ENCODE peak calls at places on chromosomes 12 and 14, in six cellular contexts. One of them, this sample, is unnamed.

GRCh38 chr14:57189070-57189469 is 79.6 kb downstream of the EXOC5 start:
- DNase-seq in GM12878: no peak
- DNase-seq in H1: no peak
- DNase-seq in HepG2: peak; percentile 3
- DNase-seq in K562: peak; percentile 15
- DNase-seq in SK-N-SH: peak; percentile 48
- DNase-seq in this sample: no peak

GRCh38 chr14:68685419-68686211 is 107.3 kb downstream of the ZFP36L1 start:
- DNase-seq in HepG2: peak; percentile 60
- DNase-seq in SK-N-SH: no peak
- DNase-seq in K562: peak; percentile 20
- DNase-seq in H1: no peak
- DNase-seq in GM12878: peak; percentile 89
- DNase-seq in this sample: no peak

GRCh38 chr12:24919346-24920001 is 29.4 kb downstream of the BCAT1 start:
- DNase-seq in GM12878: no peak
- DNase-seq in SK-N-SH: no peak
- DNase-seq in HepG2: no peak
- DNase-seq in H1: no peak
- DNase-seq in K562: no peak
- DNase-seq in this sample: no peak

GRCh38 chr12:44503329-44503728 is 372.8 kb downstream of the NELL2 start:
- DNase-seq in GM12878: no peak
- DNase-seq in HepG2: no peak
- DNase-seq in K562: no peak
- DNase-seq in H1: no peak
- DNase-seq in SK-N-SH: no peak
- DNase-seq in this sample: no peak

GRCh38 chr12:118307069-118307954 is 65.4 kb downstream of the TAOK3 start:
- DNase-seq in H1: no peak
- DNase-seq in SK-N-SH: no peak
- DNase-seq in HepG2: no peak
- DNase-seq in K562: no peak
- DNase-seq in GM12878: peak; percentile 69
- DNase-seq in this sample: peak; percentile 71

GRCh38 chr12:67271976-67272375 is 2.8 kb downstream of the CAND1 start:
- DNase-seq in SK-N-SH: no peak
- DNase-seq in GM12878: no peak
- DNase-seq in K562: no peak
- DNase-seq in HepG2: no peak
- DNase-seq in H1: no peak
- DNase-seq in this sample: no peak

GRCh38 chr14:79825046-79825521 is 386.2 kb downstream of the DIO2 start:
- DNase-seq in GM12878: no peak
- DNase-seq in SK-N-SH: no peak
- DNase-seq in K562: no peak
- DNase-seq in H1: no peak
- DNase-seq in HepG2: no peak
- DNase-seq in this sample: no peak

GRCh38 chr12:77031745-77032144 is 33.6 kb downstream of the E2F7 start:
- DNase-seq in H1: no peak
- DNase-seq in SK-N-SH: peak; percentile 12
- DNase-seq in HepG2: no peak
- DNase-seq in K562: no peak
- DNase-seq in GM12878: no peak
- DNase-seq in this sample: peak; percentile 7

GRCh38 chr12:15629108-15629507 is 160.1 kb downstream of the EPS8 start:
- DNase-seq in H1: no peak
- DNase-seq in HepG2: peak; percentile 99
- DNase-seq in K562: no peak
- DNase-seq in SK-N-SH: no peak
- DNase-seq in GM12878: peak; percentile 46
- DNase-seq in this sample: no peak

GRCh38 chr12:91902860-91903683 is 242.6 kb downstream of the BTG1 start:
- DNase-seq in HepG2: no peak
- DNase-seq in GM12878: no peak
- DNase-seq in SK-N-SH: no peak
- DNase-seq in H1: no peak
- DNase-seq in K562: no peak
- DNase-seq in this sample: no peak

GRCh38 chr12:97640826-97641225 is 178.2 kb downstream of the RMST start:
- DNase-seq in HepG2: no peak
- DNase-seq in H1: no peak
- DNase-seq in SK-N-SH: no peak
- DNase-seq in GM12878: no peak
- DNase-seq in K562: no peak
- DNase-seq in this sample: no peak

GRCh38 chr14:26008290-26008689 is 589.5 kb downstream of the NOVA1 start:
- DNase-seq in H1: peak; percentile 15
- DNase-seq in SK-N-SH: peak; percentile 0
- DNase-seq in GM12878: no peak
- DNase-seq in HepG2: no peak
- DNase-seq in K562: no peak
- DNase-seq in this sample: no peak

GRCh38 chr12:19382111-19382526 is 57.2 kb upstream of the AEBP2 start:
- DNase-seq in H1: peak; percentile 13
- DNase-seq in HepG2: peak; percentile 9
- DNase-seq in SK-N-SH: no peak
- DNase-seq in GM12878: peak; percentile 46
- DNase-seq in K562: no peak
- DNase-seq in this sample: no peak

GRCh38 chr12:64450057-64450640 is 1.8 kb upstream of the TBK1 start:
- DNase-seq in GM12878: no peak
- DNase-seq in H1: no peak
- DNase-seq in HepG2: no peak
- DNase-seq in K562: no peak
- DNase-seq in SK-N-SH: no peak
- DNase-seq in this sample: no peak

GRCh38 chr12:87928046-87928445 is 101.2 kb downstream of the C12orf50 start:
- DNase-seq in GM12878: no peak
- DNase-seq in H1: no peak
- DNase-seq in K562: no peak
- DNase-seq in HepG2: no peak
- DNase-seq in SK-N-SH: no peak
- DNase-seq in this sample: no peak

GRCh38 chr12:87924149-87924548 is 105.1 kb downstream of the C12orf50 start:
- DNase-seq in HepG2: no peak
- DNase-seq in SK-N-SH: no peak
- DNase-seq in K562: no peak
- DNase-seq in H1: no peak
- DNase-seq in GM12878: no peak
- DNase-seq in this sample: no peak

GRCh38 chr12:87923361-87923760 is 105.8 kb downstream of the C12orf50 start:
- DNase-seq in H1: no peak
- DNase-seq in GM12878: no peak
- DNase-seq in K562: no peak
- DNase-seq in SK-N-SH: no peak
- DNase-seq in HepG2: no peak
- DNase-seq in this sample: no peak

GRCh38 chr12:87922721-87923120 is 106.5 kb downstream of the C12orf50 start:
- DNase-seq in H1: no peak
- DNase-seq in K562: no peak
- DNase-seq in SK-N-SH: no peak
- DNase-seq in HepG2: no peak
- DNase-seq in GM12878: no peak
- DNase-seq in this sample: no peak
- TF ChIP-seq GABPA in H1: no peak
- TF ChIP-seq GABPA in K562: no peak
- TF ChIP-seq GABPA in SK-N-SH: no peak
- TF ChIP-seq GABPA in HepG2: no peak
- TF ChIP-seq GABPA in GM12878: no peak
- TF ChIP-seq GABPA in this sample: no peak

DNA sequence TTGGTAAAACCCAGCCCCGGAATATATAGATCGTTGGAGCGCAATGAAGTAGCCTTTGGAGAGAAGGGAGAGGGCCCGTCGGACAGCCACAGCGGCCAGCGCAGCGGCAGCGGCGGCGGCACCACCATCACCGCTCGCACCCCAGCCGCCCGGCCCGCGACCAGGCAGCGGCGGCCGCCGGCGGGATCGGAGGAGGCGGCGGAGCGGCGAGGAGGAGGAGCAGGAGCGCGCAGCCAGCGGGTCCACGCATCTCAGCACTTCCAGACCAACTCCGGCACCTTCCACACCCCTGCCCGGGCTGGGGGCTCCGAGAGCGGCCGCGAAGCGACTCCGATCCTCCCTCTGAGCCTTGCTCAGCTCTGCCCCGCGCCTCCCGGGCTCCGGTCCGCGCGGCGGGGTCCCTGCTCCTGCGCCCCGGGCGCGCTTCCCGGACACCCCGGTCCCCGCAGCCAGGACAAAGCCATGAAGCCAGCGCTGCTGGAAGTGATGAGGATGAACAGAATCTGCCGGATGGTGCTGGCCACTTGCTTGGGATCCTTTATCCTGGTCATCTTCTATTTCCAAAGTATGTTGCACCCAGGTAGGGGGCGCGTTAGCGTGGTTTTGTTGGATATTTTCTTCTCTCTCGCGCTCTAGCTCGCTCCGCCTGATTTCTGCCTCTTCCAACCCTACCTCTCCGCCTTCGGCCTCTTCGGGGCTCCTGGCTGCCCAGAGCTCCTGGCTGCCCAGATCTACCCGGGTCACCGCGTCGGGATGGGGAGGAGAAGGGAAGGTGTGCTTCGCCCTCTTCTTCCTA is 400 bp downstream of the CHST11 start:
- DNase-seq in H1: no peak
- DNase-seq in SK-N-SH: peak; percentile 81
- DNase-seq in GM12878: no peak
- DNase-seq in K562: peak; percentile 88
- DNase-seq in HepG2: no peak
- DNase-seq in this sample: peak; percentile 69
- TF ChIP-seq CTCF in H1: peak; percentile 40
- TF ChIP-seq CTCF in SK-N-SH: peak; percentile 62
- TF ChIP-seq CTCF in GM12878: peak; percentile 49
- TF ChIP-seq CTCF in K562: peak; percentile 69
- TF ChIP-seq CTCF in HepG2: no peak
- TF ChIP-seq CTCF in this sample: no peak

GRCh38 chr12:109052097-109052414 is 320 bp upstream of the USP30 start:
- DNase-seq in SK-N-SH: no peak
- DNase-seq in K562: no peak
- DNase-seq in GM12878: no peak
- DNase-seq in HepG2: no peak
- DNase-seq in H1: no peak
- DNase-seq in this sample: no peak

GRCh38 chr12:109054520-109054919 is 2.1 kb downstream of the USP30 start:
- DNase-seq in H1: no peak
- DNase-seq in GM12878: no peak
- DNase-seq in SK-N-SH: no peak
- DNase-seq in K562: no peak
- DNase-seq in HepG2: no peak
- DNase-seq in this sample: no peak

GRCh38 chr12:109056891-109057290 is 4.5 kb downstream of the USP30 start:
- DNase-seq in HepG2: no peak
- DNase-seq in H1: no peak
- DNase-seq in SK-N-SH: no peak
- DNase-seq in K562: no peak
- DNase-seq in GM12878: no peak
- DNase-seq in this sample: no peak

GRCh38 chr12:109053382-109054123 is 1.2 kb downstream of the USP30 start:
- DNase-seq in GM12878: peak; percentile 28
- DNase-seq in SK-N-SH: no peak
- DNase-seq in H1: no peak
- DNase-seq in K562: peak; percentile 34
- DNase-seq in HepG2: peak; percentile 49
- DNase-seq in this sample: no peak

DNA sequence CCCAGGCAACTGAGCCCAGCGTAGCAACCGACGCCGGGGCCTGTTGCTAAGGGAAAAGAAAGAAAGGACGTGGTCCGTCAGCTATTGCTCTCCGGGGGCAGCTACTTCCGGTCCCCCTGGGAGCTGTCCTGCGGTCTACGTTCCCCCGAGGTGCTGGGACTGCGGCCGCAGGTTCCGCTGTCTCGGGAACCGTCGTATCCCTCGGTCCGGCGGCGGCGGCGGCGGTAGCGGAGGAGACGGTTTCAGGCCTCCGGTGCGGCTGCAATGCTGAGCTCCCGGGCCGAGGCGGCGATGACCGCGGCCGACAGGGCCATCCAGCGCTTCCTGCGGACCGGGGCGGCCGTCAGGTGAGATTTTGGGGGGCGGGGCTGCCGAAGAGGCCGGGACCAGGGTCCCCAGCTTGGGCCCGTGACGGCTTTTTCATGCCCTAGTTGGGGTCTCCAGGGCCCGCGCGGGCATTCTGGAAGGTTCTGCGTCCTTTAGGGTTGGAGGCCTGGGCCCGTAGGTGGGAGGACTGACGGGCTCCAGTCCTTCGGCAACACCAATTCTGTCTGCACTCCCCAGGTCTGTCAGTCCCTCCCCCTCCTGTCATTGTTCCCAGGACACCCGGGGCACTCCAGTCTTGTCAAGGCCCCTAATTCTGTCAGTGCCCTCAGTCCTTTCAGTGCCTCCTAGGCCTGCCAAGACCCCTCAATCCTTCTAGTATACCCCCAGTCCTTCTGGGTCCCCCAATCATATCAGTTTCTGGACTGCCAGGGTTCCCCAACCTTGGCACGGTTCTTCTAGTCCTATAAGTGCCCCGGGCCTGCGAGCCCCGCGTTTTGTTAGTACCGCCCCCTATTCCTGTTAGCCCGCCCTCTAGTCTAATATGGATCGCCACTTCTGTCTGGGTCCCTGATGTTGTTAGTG is at the start of gene USP30:
- DNase-seq in K562: peak; percentile 90
- DNase-seq in GM12878: peak; percentile 45
- DNase-seq in H1: peak; percentile 46
- DNase-seq in SK-N-SH: peak; percentile 94
- DNase-seq in HepG2: peak; percentile 65
- DNase-seq in this sample: peak; percentile 87
- TF ChIP-seq GABPA in K562: peak; percentile 100
- TF ChIP-seq GABPA in GM12878: peak; percentile 100
- TF ChIP-seq GABPA in H1: peak; percentile 100
- TF ChIP-seq GABPA in SK-N-SH: peak; percentile 100
- TF ChIP-seq GABPA in HepG2: peak; percentile 99
- TF ChIP-seq GABPA in this sample: peak; percentile 100

GRCh38 chr12:85310456-85311076 is 30.5 kb downstream of the ALX1 start:
- DNase-seq in GM12878: no peak
- DNase-seq in K562: no peak
- DNase-seq in H1: no peak
- DNase-seq in HepG2: no peak
- DNase-seq in SK-N-SH: no peak
- DNase-seq in this sample: no peak
- TF ChIP-seq CTCF in GM12878: peak; percentile 30
- TF ChIP-seq CTCF in K562: no peak
- TF ChIP-seq CTCF in H1: no peak
- TF ChIP-seq CTCF in HepG2: no peak
- TF ChIP-seq CTCF in SK-N-SH: peak; percentile 67
- TF ChIP-seq CTCF in this sample: no peak

GRCh38 chr12:45587877-45588530 is 141.5 kb upstream of the ARID2 start:
- DNase-seq in SK-N-SH: no peak
- DNase-seq in K562: no peak
- DNase-seq in H1: no peak
- DNase-seq in HepG2: no peak
- DNase-seq in GM12878: no peak
- DNase-seq in this sample: peak; percentile 3
- TF ChIP-seq GABPA in SK-N-SH: no peak
- TF ChIP-seq GABPA in K562: no peak
- TF ChIP-seq GABPA in H1: no peak
- TF ChIP-seq GABPA in HepG2: no peak
- TF ChIP-seq GABPA in GM12878: no peak
- TF ChIP-seq GABPA in this sample: no peak